ENCODE peak calls at places on chromosomes 4 and X, in nine cellular contexts. R is DND-41, M is HCT116, W is neural progenitor cell, J is GM23248, D is neuronal stem cell, N is MM.1S, Y is mammary epithelial cell, H is kidney. P is an unnamed sample.

GRCh38 chrX:130974323-130974722 is 71.3 kb upstream of the ENOX2 start:
- DNase-seq in R (no peak), N (no peak), D (no peak), J (peak; percentile 61), H (no peak), Y (peak; percentile 28), M (no peak), W (no peak), P (no peak)

GRCh38 chr4:38949416-38950051 is 81.9 kb downstream of the FAM114A1 start:
- DNase-seq in N (peak; percentile 38), J (peak; percentile 44), H (no peak), D (no peak), W (no peak), Y (peak; percentile 67), R (no peak), M (no peak), P (no peak)

GRCh38 chr4:44150091-44150576 is 298.5 kb downstream of the KCTD8 start:
- DNase-seq in H (no peak), J (no peak), N (no peak), D (no peak), Y (peak; percentile 37), W (no peak), R (no peak), M (no peak), P (no peak)

GRCh38 chrX:21943460-21944135 is 3.1 kb downstream of the SMS start:
- DNase-seq in Y (peak; percentile 85), R (no peak), M (peak; percentile 64), N (no peak), H (no peak), W (no peak), J (peak; percentile 86), D (no peak), P (no peak)

GRCh38 chrX:19810809-19811208 is 76.6 kb downstream of the SH3KBP1 start:
- DNase-seq in R (no peak), Y (no peak), H (no peak), J (peak; percentile 70), N (no peak), W (no peak), M (no peak), D (no peak), P (no peak)

GRCh38 chr4:25367004-25367621 is 9.9 kb upstream of the ANAPC4 start:
- DNase-seq in M (no peak), W (peak; percentile 46), J (peak; percentile 52), Y (peak; percentile 9), R (no peak), D (no peak), H (no peak), N (peak; percentile 52), P (no peak)

GRCh38 chr4:169051331-169051730 is 41.3 kb upstream of the CBR4 start:
- DNase-seq in Y (no peak), M (no peak), R (no peak), H (no peak), W (no peak), N (no peak), J (no peak), D (no peak), P (no peak)

GRCh38 chr4:115711575-115711974 is 598.2 kb upstream of the NDST4 start:
- DNase-seq in N (peak; percentile 10), W (peak; percentile 41), R (no peak), J (no peak), H (no peak), M (no peak), Y (peak; percentile 4), D (peak; percentile 14), P (no peak)

GRCh38 chr4:98614655-98615054 is 43.8 kb downstream of the TSPAN5 start:
- DNase-seq in N (no peak), W (no peak), M (no peak), Y (no peak), H (no peak), D (no peak), R (no peak), J (peak; percentile 82), P (no peak)

GRCh38 chr4:155953151-155954117 is at the start of gene CTSO:
- DNase-seq in R (peak; percentile 76), W (peak; percentile 71), N (peak; percentile 88), J (peak; percentile 84), H (peak; percentile 91), D (peak; percentile 48), M (peak; percentile 56), Y (peak; percentile 62), P (peak; percentile 76)

GRCh38 chr4:155954939-155955338 is 1.3 kb upstream of the CTSO start:
- DNase-seq in D (no peak), Y (no peak), N (no peak), J (peak; percentile 12), M (no peak), W (no peak), H (no peak), R (no peak), P (no peak)

GRCh38 chr4:155950461-155950860 is 3.2 kb downstream of the CTSO start:
- DNase-seq in Y (no peak), N (no peak), H (no peak), R (no peak), D (no peak), W (peak; percentile 11), M (no peak), J (no peak), P (no peak)

GRCh38 chr4:155952546-155952945 is 1.1 kb downstream of the CTSO start:
- DNase-seq in R (no peak), D (no peak), M (no peak), Y (no peak), J (peak; percentile 59), N (no peak), H (no peak), W (no peak), P (no peak)

GRCh38 chr4:155954118-155954503 is 445 bp upstream of the CTSO start:
- DNase-seq in D (no peak), W (no peak), Y (no peak), R (peak; percentile 9), H (peak; percentile 50), N (peak; percentile 25), M (no peak), J (peak; percentile 20), P (peak; percentile 20)
- H3K9ac ChIP-seq in D (no peak overlapping the region), W (no peak overlapping the region), Y (peak overlapping the region; percentile 91), R (peak overlapping the region; percentile 74), H (peak overlapping the region; percentile 83), N (peak overlapping the region; percentile 97), M (peak overlapping the region; percentile 63), J (peak overlapping the region; percentile 96), P (peak overlapping the region; percentile 91)

DNA sequence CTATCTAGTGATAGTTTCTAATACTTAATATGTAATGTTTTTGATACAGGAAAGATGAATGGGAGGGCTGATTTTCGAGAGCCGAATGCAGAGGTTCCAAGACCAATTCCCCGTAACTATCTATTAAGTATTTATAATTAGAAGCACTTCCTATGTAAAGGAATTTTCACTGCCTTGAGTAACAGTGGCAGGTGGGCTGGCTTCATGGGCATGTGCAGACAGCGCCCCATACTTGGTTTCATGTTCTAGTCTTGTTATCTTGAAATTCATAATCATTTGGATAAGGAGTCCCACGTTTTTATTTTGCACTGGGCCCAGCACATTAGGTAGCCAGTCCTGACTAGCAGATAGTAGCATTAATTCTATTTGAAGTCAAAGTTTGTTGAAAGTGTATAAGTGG is 1.7 kb downstream of the OCIAD1 start:
- DNase-seq in H (no peak), M (no peak), N (no peak), R (no peak), Y (peak; percentile 3), W (no peak), D (no peak), J (no peak), P (no peak)
- H3K9ac ChIP-seq in H (no peak overlapping the region), M (peak overlapping the region; percentile 97), N (no peak overlapping the region), R (peak overlapping the region; percentile 66), Y (peak overlapping the region; percentile 99), W (peak overlapping the region; percentile 99), D (no peak overlapping the region), J (peak overlapping the region; percentile 98), P (no peak overlapping the region)

GRCh38 chr4:112649055-112649408 is 12.1 kb downstream of the LARP7 start:
- DNase-seq in J (no peak), W (no peak), Y (no peak), N (no peak), R (no peak), D (no peak), H (no peak), M (no peak), P (no peak)

GRCh38 chr4:112651641-112652040 is 14.7 kb downstream of the LARP7 start:
- DNase-seq in M (no peak), D (no peak), W (no peak), H (no peak), J (no peak), R (no peak), N (no peak), Y (no peak), P (no peak)

GRCh38 chr4:112652216-112652615 is 15.3 kb downstream of the LARP7 start:
- DNase-seq in D (peak; percentile 51), R (no peak), M (no peak), N (no peak), W (peak; percentile 86), J (no peak), Y (no peak), H (no peak), P (no peak)

GRCh38 chr4:112648263-112649054 is 11.5 kb downstream of the LARP7 start:
- DNase-seq in N (no peak), D (no peak), R (no peak), W (peak; percentile 69), Y (no peak), J (no peak), M (no peak), H (no peak), P (no peak)

DNA sequence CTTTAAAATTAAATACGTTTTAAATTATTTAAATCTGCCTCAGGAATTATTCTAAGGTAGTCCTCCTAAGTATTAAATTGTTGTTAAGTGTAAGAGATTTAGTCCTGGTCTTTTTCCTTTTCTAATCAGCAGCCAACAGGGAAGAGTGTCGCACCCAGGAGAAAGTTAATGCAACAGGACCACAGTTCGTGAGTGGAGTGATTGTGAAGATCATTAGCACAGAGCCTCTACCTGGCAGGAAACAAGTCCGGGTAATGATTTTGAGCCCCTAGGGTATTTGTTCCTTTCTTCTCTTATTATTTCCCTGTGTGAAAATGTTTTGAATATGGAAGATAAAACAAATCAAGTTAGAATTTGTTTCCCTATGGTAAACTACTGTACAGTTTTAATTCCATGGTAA is 13.4 kb downstream of the LARP7 start:
- DNase-seq in D (no peak), W (no peak), N (no peak), H (no peak), R (no peak), J (no peak), M (no peak), Y (no peak), P (no peak)
- H3K9ac ChIP-seq in D (no peak overlapping the region), W (no peak overlapping the region), N (no peak overlapping the region), H (no peak overlapping the region), R (no peak overlapping the region), J (no peak overlapping the region), M (no peak overlapping the region), Y (no peak overlapping the region), P (no peak overlapping the region)

DNA sequence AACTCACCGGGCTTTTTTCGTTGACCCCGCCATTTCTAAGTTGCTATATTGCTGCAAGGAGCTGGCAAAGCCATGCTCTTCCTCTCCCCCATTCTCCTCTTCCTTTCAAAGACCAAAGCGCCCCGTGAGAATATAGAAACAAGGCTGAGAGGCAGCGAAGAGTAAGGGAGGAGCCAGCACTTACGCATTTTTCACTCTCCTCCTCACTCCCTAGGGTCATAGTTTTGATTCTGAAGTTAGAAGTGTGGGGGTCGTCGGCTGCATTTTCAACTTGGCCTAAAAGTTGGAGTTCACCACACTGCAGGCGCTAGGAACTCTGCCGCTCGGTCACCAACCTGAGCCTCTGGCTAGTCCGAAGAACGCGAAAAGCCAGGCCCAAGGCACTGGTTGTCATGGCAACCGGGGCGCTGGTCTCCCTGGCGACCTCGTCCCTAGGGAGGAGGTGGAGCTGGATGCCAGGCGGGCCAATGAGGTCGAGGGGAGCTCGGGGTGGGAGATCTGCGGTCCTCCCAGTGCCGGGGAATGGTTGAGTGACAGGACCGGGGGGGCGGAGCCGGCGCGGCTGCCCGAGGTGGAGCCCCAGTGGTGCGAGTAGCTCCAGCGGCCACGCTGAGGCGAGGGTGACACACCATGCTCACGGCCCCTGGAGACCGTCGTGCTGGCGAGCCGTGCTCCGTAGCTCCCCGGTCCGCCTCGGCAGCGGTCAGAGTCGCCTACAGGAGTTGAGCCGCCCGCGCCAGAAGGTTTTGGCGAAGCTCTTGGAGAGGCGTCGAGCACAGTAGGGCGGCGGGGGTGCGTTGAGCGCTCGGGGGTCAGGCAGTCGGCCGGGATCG is at the start of gene PTPN13:
- DNase-seq in J (peak; percentile 99), N (peak; percentile 99), H (peak; percentile 100), D (peak; percentile 100), W (peak; percentile 100), M (peak; percentile 97), Y (peak; percentile 99), R (no peak), P (peak; percentile 96)
- H3K9ac ChIP-seq in J (peak within 1 kb of the TSS; percentile 96), N (peak within 1 kb of the TSS; percentile 63), H (peak within 1 kb of the TSS; percentile 86), D (peak within 1 kb of the TSS; percentile 93), W (peak within 1 kb of the TSS; percentile 53), M (peak within 1 kb of the TSS; percentile 75), Y (peak within 1 kb of the TSS; percentile 98), R (no peak within 1 kb of the TSS), P (peak within 1 kb of the TSS; percentile 53)

P was measured in colonic mucosa.